ENCODE peak calls at places on chromosome X, in seven cellular contexts. One of them, this sample, is unnamed.

GRCh38 chrX:65690057-65690855 is 22.8 kb downstream of the MSN start:
- DNase-seq in IMR-90: peak; percentile 78
- DNase-seq in colonic mucosa: no peak
- DNase-seq in cardiac muscle cell: peak; percentile 31
- DNase-seq in upper lobe of left lung: no peak
- DNase-seq in uterus: no peak
- DNase-seq in sigmoid colon: peak; percentile 72
- DNase-seq in this sample: no peak

GRCh38 chrX:119672252-119672825 is 20.6 kb downstream of the SEPTIN6 start:
- DNase-seq in IMR-90: peak; percentile 40
- DNase-seq in colonic mucosa: no peak
- DNase-seq in cardiac muscle cell: no peak
- DNase-seq in upper lobe of left lung: no peak
- DNase-seq in uterus: no peak
- DNase-seq in sigmoid colon: no peak
- DNase-seq in this sample: no peak

GRCh38 chrX:70979136-70979762 is 48.4 kb upstream of the SLC7A3 start:
- DNase-seq in IMR-90: peak; percentile 52
- DNase-seq in colonic mucosa: no peak
- DNase-seq in cardiac muscle cell: peak; percentile 61
- DNase-seq in upper lobe of left lung: no peak
- DNase-seq in uterus: no peak
- DNase-seq in sigmoid colon: no peak
- DNase-seq in this sample: no peak

GRCh38 chrX:152847281-152847680 is 16.4 kb downstream of the NSDHL start:
- DNase-seq in IMR-90: no peak
- DNase-seq in colonic mucosa: no peak
- DNase-seq in cardiac muscle cell: no peak
- DNase-seq in upper lobe of left lung: no peak
- DNase-seq in uterus: no peak
- DNase-seq in sigmoid colon: no peak
- DNase-seq in this sample: no peak

GRCh38 chrX:72309297-72310071 is 3.8 kb upstream of the CITED1 start:
- DNase-seq in IMR-90: no peak
- DNase-seq in colonic mucosa: no peak
- DNase-seq in cardiac muscle cell: peak; percentile 35
- DNase-seq in upper lobe of left lung: no peak
- DNase-seq in uterus: no peak
- DNase-seq in sigmoid colon: no peak
- DNase-seq in this sample: no peak

GRCh38 chrX:102624105-102624504 is 24.8 kb downstream of the ARMCX5 start:
- DNase-seq in IMR-90: no peak
- DNase-seq in colonic mucosa: no peak
- DNase-seq in cardiac muscle cell: peak; percentile 2
- DNase-seq in upper lobe of left lung: no peak
- DNase-seq in uterus: no peak
- DNase-seq in sigmoid colon: no peak
- DNase-seq in this sample: peak; percentile 13

GRCh38 chrX:138191998-138192397 is 519.5 kb downstream of the FGF13 start:
- DNase-seq in IMR-90: peak; percentile 19
- DNase-seq in colonic mucosa: no peak
- DNase-seq in cardiac muscle cell: peak; percentile 1
- DNase-seq in upper lobe of left lung: no peak
- DNase-seq in uterus: no peak
- DNase-seq in sigmoid colon: no peak
- DNase-seq in this sample: peak; percentile 15

GRCh38 chrX:131288738-131289511 is at the start of gene IGSF1:
- DNase-seq in IMR-90: no peak
- DNase-seq in colonic mucosa: no peak
- DNase-seq in cardiac muscle cell: peak; percentile 12
- DNase-seq in upper lobe of left lung: peak; percentile 33
- DNase-seq in uterus: peak; percentile 31
- DNase-seq in sigmoid colon: peak; percentile 81
- DNase-seq in this sample: peak; percentile 33

GRCh38 chrX:121256653-121257052 is 209.2 kb downstream of the GLUD2 start:
- DNase-seq in IMR-90: no peak
- DNase-seq in colonic mucosa: no peak
- DNase-seq in cardiac muscle cell: peak; percentile 42
- DNase-seq in upper lobe of left lung: no peak
- DNase-seq in uterus: no peak
- DNase-seq in sigmoid colon: no peak
- DNase-seq in this sample: no peak

GRCh38 chrX:25154168-25154567 is 138.4 kb upstream of the ARX start:
- DNase-seq in IMR-90: no peak
- DNase-seq in colonic mucosa: no peak
- DNase-seq in cardiac muscle cell: no peak
- DNase-seq in upper lobe of left lung: no peak
- DNase-seq in uterus: no peak
- DNase-seq in sigmoid colon: no peak
- DNase-seq in this sample: no peak

GRCh38 chrX:25156323-25156722 is 140.6 kb upstream of the ARX start:
- DNase-seq in IMR-90: no peak
- DNase-seq in colonic mucosa: no peak
- DNase-seq in cardiac muscle cell: no peak
- DNase-seq in upper lobe of left lung: no peak
- DNase-seq in uterus: no peak
- DNase-seq in sigmoid colon: no peak
- DNase-seq in this sample: no peak

GRCh38 chrX:25158635-25159034 is 142.9 kb upstream of the ARX start:
- DNase-seq in IMR-90: no peak
- DNase-seq in colonic mucosa: no peak
- DNase-seq in cardiac muscle cell: no peak
- DNase-seq in upper lobe of left lung: no peak
- DNase-seq in uterus: no peak
- DNase-seq in sigmoid colon: no peak
- DNase-seq in this sample: no peak
- TF ChIP-seq CTCF in IMR-90: no peak
- TF ChIP-seq CTCF in colonic mucosa: no peak
- TF ChIP-seq CTCF in cardiac muscle cell: no peak
- TF ChIP-seq CTCF in upper lobe of left lung: no peak
- TF ChIP-seq CTCF in uterus: no peak
- TF ChIP-seq CTCF in sigmoid colon: no peak
- TF ChIP-seq CTCF in this sample: no peak

DNA sequence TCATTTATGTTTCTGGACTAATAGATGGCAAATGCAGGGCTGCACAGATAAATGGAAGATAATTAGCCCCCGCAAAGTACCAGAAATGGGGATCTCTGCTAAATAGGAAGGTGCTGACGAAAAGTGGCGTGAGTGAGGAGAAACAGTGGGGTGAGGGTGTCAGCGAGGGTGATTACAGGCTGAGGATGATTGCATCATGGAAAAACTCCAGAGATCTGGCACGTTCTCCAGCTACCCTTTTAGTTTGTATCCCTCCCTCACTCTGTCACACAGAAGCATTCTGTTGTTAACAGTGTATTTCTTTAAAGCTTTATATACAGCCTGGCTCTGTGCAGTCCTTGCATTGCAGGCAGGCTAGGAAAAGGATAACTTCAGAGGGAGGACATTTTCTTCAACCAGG is 309.6 kb upstream of the DDX53 start:
- DNase-seq in IMR-90: peak; percentile 44
- DNase-seq in colonic mucosa: no peak
- DNase-seq in cardiac muscle cell: peak; percentile 76
- DNase-seq in upper lobe of left lung: no peak
- DNase-seq in uterus: no peak
- DNase-seq in sigmoid colon: no peak
- DNase-seq in this sample: no peak
- H3K27ac ChIP-seq in IMR-90: peak overlapping the region; percentile 9
- H3K27ac ChIP-seq in colonic mucosa: no peak overlapping the region
- H3K27ac ChIP-seq in cardiac muscle cell: peak overlapping the region; percentile 67
- H3K27ac ChIP-seq in upper lobe of left lung: no peak overlapping the region
- H3K27ac ChIP-seq in uterus: peak overlapping the region; percentile 53
- H3K27ac ChIP-seq in sigmoid colon: no peak overlapping the region
- H3K27ac ChIP-seq in this sample: no peak overlapping the region

GRCh38 chrX:10089378-10089795 is 67.4 kb upstream of the CLCN4 start:
- DNase-seq in IMR-90: peak; percentile 36
- DNase-seq in colonic mucosa: no peak
- DNase-seq in cardiac muscle cell: peak; percentile 37
- DNase-seq in upper lobe of left lung: no peak
- DNase-seq in uterus: no peak
- DNase-seq in sigmoid colon: no peak
- DNase-seq in this sample: peak; percentile 28

GRCh38 chrX:10090319-10090718 is 66.5 kb upstream of the CLCN4 start:
- DNase-seq in IMR-90: peak; percentile 28
- DNase-seq in colonic mucosa: no peak
- DNase-seq in cardiac muscle cell: peak; percentile 48
- DNase-seq in upper lobe of left lung: no peak
- DNase-seq in uterus: no peak
- DNase-seq in sigmoid colon: no peak
- DNase-seq in this sample: no peak

GRCh38 chrX:10085223-10085622 is 71.6 kb upstream of the CLCN4 start:
- DNase-seq in IMR-90: no peak
- DNase-seq in colonic mucosa: no peak
- DNase-seq in cardiac muscle cell: no peak
- DNase-seq in upper lobe of left lung: no peak
- DNase-seq in uterus: no peak
- DNase-seq in sigmoid colon: no peak
- DNase-seq in this sample: no peak

GRCh38 chrX:10086683-10087082 is 70.1 kb upstream of the CLCN4 start:
- DNase-seq in IMR-90: no peak
- DNase-seq in colonic mucosa: no peak
- DNase-seq in cardiac muscle cell: no peak
- DNase-seq in upper lobe of left lung: no peak
- DNase-seq in uterus: no peak
- DNase-seq in sigmoid colon: peak; percentile 80
- DNase-seq in this sample: no peak

DNA sequence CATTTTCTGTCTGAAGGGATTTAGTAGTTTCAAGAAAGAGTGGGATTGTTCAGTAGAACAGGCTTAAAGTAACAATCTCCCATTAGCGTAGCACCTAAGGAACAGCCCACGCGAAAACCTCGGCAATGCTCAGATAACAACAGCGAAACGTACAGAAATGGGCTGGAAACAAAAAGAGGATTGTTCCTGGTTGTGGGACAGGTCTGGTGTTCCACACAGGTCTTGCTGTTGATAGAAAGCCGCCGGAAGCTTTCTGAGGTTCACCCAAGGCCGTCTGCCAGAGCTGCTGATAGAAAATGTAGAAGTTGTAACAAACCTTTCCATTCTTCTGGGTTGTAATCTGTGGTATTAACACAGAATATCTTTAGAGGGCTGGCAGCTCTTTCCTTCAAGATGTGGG is 69.4 kb upstream of the CLCN4 start:
- DNase-seq in IMR-90: no peak
- DNase-seq in colonic mucosa: no peak
- DNase-seq in cardiac muscle cell: no peak
- DNase-seq in upper lobe of left lung: no peak
- DNase-seq in uterus: no peak
- DNase-seq in sigmoid colon: no peak
- DNase-seq in this sample: no peak
- H3K4me1 ChIP-seq in IMR-90: peaks cover 11% of the 10 kb centered on the region
- H3K4me1 ChIP-seq in colonic mucosa: no peaks in the 10 kb centered on the region
- H3K4me1 ChIP-seq in cardiac muscle cell: peaks cover 3% of the 10 kb centered on the region
- H3K4me1 ChIP-seq in upper lobe of left lung: peaks cover 28% of the 10 kb centered on the region
- H3K4me1 ChIP-seq in uterus: no peaks in the 10 kb centered on the region
- H3K4me1 ChIP-seq in sigmoid colon: peaks cover 62% of the 10 kb centered on the region
- H3K4me1 ChIP-seq in this sample: no peaks in the 10 kb centered on the region

DNA sequence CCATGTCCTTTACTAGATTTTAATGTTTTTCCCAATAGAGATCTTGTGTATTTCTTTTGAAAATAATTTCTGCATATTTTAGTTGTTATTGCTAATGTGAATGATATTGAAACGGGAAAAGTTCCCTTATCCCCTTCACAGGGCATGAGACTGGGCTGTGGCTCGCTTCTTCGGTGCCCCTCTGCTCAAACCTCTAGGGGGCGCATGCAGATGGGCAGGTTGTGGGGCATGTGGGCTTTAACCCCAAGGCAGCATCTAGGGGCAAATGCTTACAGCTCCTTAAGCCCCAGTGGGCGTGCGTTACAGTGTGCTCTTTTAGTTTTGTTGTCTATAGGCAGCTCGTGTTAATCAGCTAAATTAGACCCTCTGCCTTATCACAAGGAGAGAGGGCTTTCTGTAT is 194.7 kb downstream of the OPHN1 start:
- DNase-seq in IMR-90: no peak
- DNase-seq in colonic mucosa: no peak
- DNase-seq in cardiac muscle cell: no peak
- DNase-seq in upper lobe of left lung: no peak
- DNase-seq in uterus: no peak
- DNase-seq in sigmoid colon: no peak
- DNase-seq in this sample: no peak
- TF ChIP-seq CTCF in IMR-90: peak; percentile 28
- TF ChIP-seq CTCF in colonic mucosa: peak; percentile 34
- TF ChIP-seq CTCF in cardiac muscle cell: peak; percentile 41
- TF ChIP-seq CTCF in upper lobe of left lung: no peak
- TF ChIP-seq CTCF in uterus: no peak
- TF ChIP-seq CTCF in sigmoid colon: no peak
- TF ChIP-seq CTCF in this sample: no peak

GRCh38 chrX:41273638-41274037 is 60.3 kb upstream of the DDX3X start:
- DNase-seq in IMR-90: no peak
- DNase-seq in colonic mucosa: no peak
- DNase-seq in cardiac muscle cell: peak; percentile 19
- DNase-seq in upper lobe of left lung: no peak
- DNase-seq in uterus: no peak
- DNase-seq in sigmoid colon: no peak
- DNase-seq in this sample: no peak

GRCh38 chrX:41275661-41276609 is 58.0 kb upstream of the DDX3X start:
- DNase-seq in IMR-90: peak; percentile 57
- DNase-seq in colonic mucosa: peak; percentile 67
- DNase-seq in cardiac muscle cell: peak; percentile 73
- DNase-seq in upper lobe of left lung: peak; percentile 85
- DNase-seq in uterus: peak; percentile 69
- DNase-seq in sigmoid colon: peak; percentile 86
- DNase-seq in this sample: peak; percentile 51

GRCh38 chrX:41276661-41277506 is 57.1 kb upstream of the DDX3X start:
- DNase-seq in IMR-90: no peak
- DNase-seq in colonic mucosa: no peak
- DNase-seq in cardiac muscle cell: no peak
- DNase-seq in upper lobe of left lung: no peak
- DNase-seq in uterus: peak; percentile 15
- DNase-seq in sigmoid colon: no peak
- DNase-seq in this sample: no peak
- H3K27ac ChIP-seq in IMR-90: peak overlapping the region; percentile 45
- H3K27ac ChIP-seq in colonic mucosa: no peak overlapping the region
- H3K27ac ChIP-seq in cardiac muscle cell: no peak overlapping the region
- H3K27ac ChIP-seq in upper lobe of left lung: no peak overlapping the region
- H3K27ac ChIP-seq in uterus: peak overlapping the region; percentile 74
- H3K27ac ChIP-seq in sigmoid colon: peak overlapping the region; percentile 83
- H3K27ac ChIP-seq in this sample: no peak overlapping the region